ENCODE peak calls at places on chromosomes 11 and 22, in eight cellular contexts. V is kidney tubule cell, B is fibroblast of the conjunctiva, H is iPS-NIHi11, X is NCI-H774, J is Peyer's patch, N is iris pigment epithelial cell, T is GM04504. S is an unnamed sample.

GRCh38 chr11:94602430-94603372 is 35.5 kb downstream of the PIWIL4 start:
- DNase-seq in T (peak), N (peak), H (no peak), B (peak), V (peak), X (no peak), J (no peak), S (peak)

GRCh38 chr11:46120711-46121327 is 435 bp downstream of the PHF21A start:
- DNase-seq in N (peak), T (no peak), H (peak), J (no peak), X (peak), V (peak), B (no peak), S (no peak)

GRCh38 chr11:103631841-103632240 is 404.6 kb upstream of the DDI1 start:
- DNase-seq in N (no peak), V (no peak), X (no peak), H (no peak), T (no peak), J (no peak), B (no peak), S (no peak)

GRCh38 chr11:19431059-19431398 is 190.3 kb upstream of the E2F8 start:
- DNase-seq in H (no peak), V (no peak), T (no peak), J (no peak), N (no peak), B (no peak), X (no peak), S (no peak)

GRCh38 chr22:43978558-43978957 is 23.3 kb downstream of the SAMM50 start:
- DNase-seq in J (no peak), N (no peak), T (no peak), V (no peak), X (no peak), H (no peak), B (no peak), S (no peak)

GRCh38 chr11:126307706-126308105 is 3.8 kb downstream of the DCPS start:
- DNase-seq in V (peak), X (no peak), H (no peak), N (peak), J (no peak), T (no peak), B (peak), S (no peak)

GRCh38 chr11:16809901-16810668 is 71.6 kb downstream of the C11orf58 start:
- DNase-seq in X (no peak), T (no peak), H (no peak), B (peak), V (peak), N (peak), J (no peak), S (peak)

GRCh38 chr11:114291381-114291780 is 4.8 kb upstream of the NNMT start:
- DNase-seq in N (peak), J (no peak), X (no peak), V (peak), B (no peak), T (peak), H (no peak), S (no peak)

GRCh38 chr22:27748355-27749168 is 53.0 kb downstream of the MN1 start:
- DNase-seq in J (no peak), H (peak), T (no peak), B (peak), X (no peak), V (no peak), N (peak), S (no peak)

GRCh38 chr11:102429691-102430090 is 22.9 kb downstream of the TMEM123 start:
- DNase-seq in J (no peak), H (no peak), X (no peak), T (no peak), V (no peak), N (no peak), B (no peak), S (no peak)

GRCh38 chr11:27229511-27230174 is 133.4 kb downstream of the CCDC34 start:
- DNase-seq in T (no peak), X (no peak), V (no peak), J (no peak), H (no peak), N (no peak), B (no peak), S (no peak)

GRCh38 chr11:121625784-121626506 is 173.2 kb upstream of the SORL1-AS1 start:
- DNase-seq in J (no peak), T (no peak), B (peak), H (no peak), V (no peak), N (peak), X (no peak), S (no peak)

GRCh38 chr11:65479184-65480145 is 19.4 kb upstream of the MALAT1 start:
- DNase-seq in H (no peak), N (peak), V (peak), J (no peak), B (no peak), X (peak), T (peak), S (no peak)

GRCh38 chr11:114121138-114121537 is 61.6 kb downstream of the ZBTB16 start:
- DNase-seq in X (no peak), V (no peak), J (no peak), H (no peak), N (no peak), T (no peak), B (no peak), S (no peak)

GRCh38 chr22:32106930-32107329 is 52.2 kb downstream of the C22orf42 start:
- DNase-seq in J (no peak), T (no peak), X (no peak), N (peak), V (peak), H (peak), B (no peak), S (no peak)

GRCh38 chr11:85912414-85912813 is 57.2 kb downstream of the CCDC83 start:
- DNase-seq in T (no peak), B (no peak), X (no peak), V (no peak), N (no peak), J (no peak), H (no peak), S (no peak)